ENCODE peak calls at places on chromosome 15, in ten cellular contexts. E is AG04450, O is stomach, M is osteoblast, J is Panc1, N is neural progenitor cell, F is GM23338, V is pancreas, P is cardiac muscle cell, L is suprapubic skin. Z is an unnamed sample. For H3K27me3, the result is how much of the 10 kb centered on the place peaks cover.

GRCh38 chr15:57537072-57537471 is 54.6 kb upstream of the MYZAP start:
- DNase-seq in O (peak), E (no peak), N (peak), J (no peak), M (peak), P (peak), F (peak), V (peak), L (no peak), Z (peak)

GRCh38 chr15:88256261-88257230 is at the start of gene NTRK3:
- DNase-seq in L (no peak), M (peak), E (no peak), N (peak), O (no peak), F (peak), P (peak), V (no peak), J (no peak), Z (no peak)

GRCh38 chr15:65942436-65942835 is 73.1 kb downstream of the RAB11A start:
- DNase-seq in V (no peak), O (no peak), N (peak), E (no peak), P (no peak), L (no peak), J (no peak), F (no peak), M (no peak), Z (no peak)

GRCh38 chr15:85964471-85964870 is 115.2 kb upstream of the AGBL1 start:
- DNase-seq in M (no peak), V (no peak), L (no peak), P (no peak), F (no peak), N (no peak), J (no peak), O (no peak), E (no peak), Z (no peak)

GRCh38 chr15:80752204-80752603 is 27.0 kb upstream of the CEMIP start:
- DNase-seq in E (no peak), M (no peak), N (no peak), V (no peak), L (no peak), J (no peak), O (no peak), F (no peak), P (no peak), Z (no peak)

GRCh38 chr15:94070341-94071275 is 160.8 kb upstream of the MCTP2 start:
- DNase-seq in F (peak), E (no peak), M (no peak), L (no peak), N (peak), J (no peak), P (no peak), V (no peak), O (peak), Z (peak)

GRCh38 chr15:100947760-100948429 is 28.7 kb downstream of the LRRK1 start:
- DNase-seq in F (peak), L (no peak), M (no peak), E (no peak), P (no peak), V (no peak), J (no peak), O (no peak), N (no peak), Z (no peak)

GRCh38 chr15:32642667-32643425 is 1.3 kb downstream of the SCG5 start:
- DNase-seq in L (no peak), J (no peak), V (no peak), P (no peak), E (no peak), O (no peak), F (peak), N (no peak), M (peak), Z (no peak)

GRCh38 chr15:60580650-60581415 is 101.9 kb upstream of the ICE2 start:
- DNase-seq in J (no peak), O (no peak), P (no peak), L (no peak), F (peak), V (no peak), E (no peak), N (no peak), M (no peak), Z (no peak)

GRCh38 chr15:67241132-67241855 is 13.2 kb downstream of the AAGAB start:
- DNase-seq in O (no peak), L (no peak), V (no peak), N (peak), M (no peak), J (no peak), P (no peak), E (no peak), F (peak), Z (no peak)

GRCh38 chr15:98517051-98517450 is 131.3 kb upstream of the IGF1R start:
- DNase-seq in L (no peak), F (no peak), O (no peak), M (no peak), J (no peak), P (no peak), N (no peak), V (no peak), E (no peak), Z (no peak)

GRCh38 chr15:98515186-98515585 is 133.2 kb upstream of the IGF1R start:
- DNase-seq in E (no peak), P (no peak), O (no peak), M (no peak), L (no peak), V (no peak), F (no peak), J (no peak), N (no peak), Z (no peak)

GRCh38 chr15:98513428-98513991 is 134.8 kb upstream of the IGF1R start:
- DNase-seq in N (no peak), O (no peak), P (no peak), L (no peak), M (no peak), E (no peak), V (no peak), F (no peak), J (no peak), Z (no peak)

GRCh38 chr15:98518823-98519561 is 129.3 kb upstream of the IGF1R start:
- DNase-seq in J (peak), P (peak), M (peak), L (no peak), N (peak), F (peak), E (peak), V (peak), O (peak), Z (peak)

DNA sequence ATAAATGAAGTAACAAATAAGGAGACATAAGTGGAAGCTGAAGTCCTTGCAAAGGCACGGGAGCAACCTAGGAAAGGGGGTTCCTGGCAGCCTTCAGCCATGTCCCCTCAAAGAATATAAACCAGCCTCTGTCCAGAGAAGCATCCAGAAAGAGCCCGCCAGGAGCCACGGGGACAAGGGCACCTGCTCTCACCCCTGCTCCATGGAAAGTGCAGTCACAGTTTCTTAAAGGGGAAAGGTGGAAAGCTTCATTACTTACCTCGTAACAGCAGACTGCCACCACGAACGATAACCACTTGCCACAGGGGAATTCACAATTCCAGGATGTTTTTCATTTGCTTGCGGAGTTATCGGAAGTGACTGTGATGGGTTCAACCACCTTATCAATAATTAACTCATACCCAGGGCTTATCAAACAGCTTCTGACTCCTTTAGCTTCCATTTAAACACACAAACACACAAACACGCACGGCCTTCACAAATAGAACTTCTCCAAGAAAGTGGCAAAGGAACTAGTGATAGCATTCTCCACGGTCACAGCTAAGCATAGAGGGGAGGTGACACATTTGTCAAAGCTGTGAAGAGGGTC is 134.2 kb upstream of the IGF1R start:
- DNase-seq in L (no peak), N (no peak), F (no peak), E (no peak), J (no peak), M (no peak), P (no peak), O (no peak), V (no peak), Z (no peak)
- H3K4me3 ChIP-seq in L (no peak), N (no peak), F (no peak), E (no peak), J (no peak), M (no peak), P (no peak), O (no peak), V (peak), Z (no peak)

GRCh38 chr15:40436116-40436891 is 4.4 kb upstream of the BAHD1 start:
- DNase-seq in E (no peak), N (peak), F (peak), L (no peak), O (no peak), J (no peak), M (peak), V (peak), P (no peak), Z (no peak)

GRCh38 chr15:40435331-40436089 is 5.2 kb upstream of the BAHD1 start:
- DNase-seq in M (no peak), F (no peak), E (no peak), J (no peak), O (no peak), N (no peak), L (no peak), P (no peak), V (no peak), Z (no peak)

GRCh38 chr15:40438712-40439111 is 2.0 kb upstream of the BAHD1 start:
- DNase-seq in J (no peak), L (no peak), N (no peak), V (peak), M (peak), E (no peak), P (no peak), F (no peak), O (peak), Z (no peak)

GRCh38 chr15:40437754-40438687 is 2.7 kb upstream of the BAHD1 start:
- DNase-seq in J (no peak), F (peak), E (no peak), L (no peak), M (peak), V (no peak), P (no peak), N (no peak), O (no peak), Z (no peak)

DNA sequence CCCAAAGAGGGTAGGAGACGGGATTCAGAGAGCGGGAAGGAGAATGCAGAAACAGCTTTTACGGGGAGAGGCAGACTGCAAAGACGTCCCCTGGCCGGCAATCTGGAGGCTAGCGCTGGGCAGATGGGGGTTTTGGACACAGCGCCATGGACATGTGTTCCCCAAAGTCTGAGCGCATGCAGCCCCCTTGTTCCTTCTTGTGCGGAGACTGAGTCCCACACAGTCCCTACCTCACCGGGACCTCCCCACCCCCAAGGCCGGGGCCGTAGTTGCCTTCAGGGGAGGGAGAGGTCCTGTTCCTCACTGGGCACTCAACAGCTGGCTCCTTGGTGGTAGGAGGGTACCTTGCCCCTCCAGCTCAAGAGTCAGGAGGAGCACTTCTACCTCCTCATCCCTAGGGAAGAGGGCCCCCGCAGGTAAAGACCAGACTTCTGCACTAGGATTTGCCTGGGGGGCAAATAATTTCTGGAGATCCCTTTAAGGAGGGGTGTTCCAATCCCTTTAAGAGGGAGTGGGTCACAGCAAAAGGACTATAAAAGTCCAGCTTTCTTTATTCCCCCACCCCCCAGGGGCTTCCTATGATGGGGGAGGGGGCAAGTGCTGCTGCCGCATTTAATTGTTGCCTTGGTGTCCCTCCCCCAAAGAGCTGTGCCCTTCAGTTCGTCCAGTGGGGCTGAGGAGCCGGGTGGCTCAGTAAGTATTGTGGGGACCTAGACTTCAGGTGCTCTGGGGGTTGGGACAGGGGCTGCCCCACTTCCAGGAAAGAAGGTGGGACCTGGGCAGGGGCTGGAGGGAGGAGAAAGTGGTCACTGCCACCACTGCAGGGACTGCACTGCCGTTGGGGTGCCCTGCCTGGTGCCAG is 3.6 kb upstream of the BAHD1 start:
- DNase-seq in J (no peak), F (peak), M (peak), P (no peak), E (no peak), N (peak), L (no peak), O (no peak), V (no peak), Z (no peak)
- H3K27me3 ChIP-seq in J (under half), F (under half), M (half or more), P (under half), E (half or more), N (half or more), L (under half), O (under half), V (under half), Z (half or more)

GRCh38 chr15:41923424-41923999 is 29.7 kb upstream of the SPTBN5 start:
- DNase-seq in F (no peak), V (no peak), L (no peak), P (no peak), O (no peak), J (no peak), E (no peak), M (no peak), N (no peak), Z (no peak)
- TF ChIP-seq CTCF in F (no peak), V (no peak), L (no peak), P (no peak), O (no peak), J (no peak), E (no peak), M (no peak), N (no peak), Z (no peak)

DNA sequence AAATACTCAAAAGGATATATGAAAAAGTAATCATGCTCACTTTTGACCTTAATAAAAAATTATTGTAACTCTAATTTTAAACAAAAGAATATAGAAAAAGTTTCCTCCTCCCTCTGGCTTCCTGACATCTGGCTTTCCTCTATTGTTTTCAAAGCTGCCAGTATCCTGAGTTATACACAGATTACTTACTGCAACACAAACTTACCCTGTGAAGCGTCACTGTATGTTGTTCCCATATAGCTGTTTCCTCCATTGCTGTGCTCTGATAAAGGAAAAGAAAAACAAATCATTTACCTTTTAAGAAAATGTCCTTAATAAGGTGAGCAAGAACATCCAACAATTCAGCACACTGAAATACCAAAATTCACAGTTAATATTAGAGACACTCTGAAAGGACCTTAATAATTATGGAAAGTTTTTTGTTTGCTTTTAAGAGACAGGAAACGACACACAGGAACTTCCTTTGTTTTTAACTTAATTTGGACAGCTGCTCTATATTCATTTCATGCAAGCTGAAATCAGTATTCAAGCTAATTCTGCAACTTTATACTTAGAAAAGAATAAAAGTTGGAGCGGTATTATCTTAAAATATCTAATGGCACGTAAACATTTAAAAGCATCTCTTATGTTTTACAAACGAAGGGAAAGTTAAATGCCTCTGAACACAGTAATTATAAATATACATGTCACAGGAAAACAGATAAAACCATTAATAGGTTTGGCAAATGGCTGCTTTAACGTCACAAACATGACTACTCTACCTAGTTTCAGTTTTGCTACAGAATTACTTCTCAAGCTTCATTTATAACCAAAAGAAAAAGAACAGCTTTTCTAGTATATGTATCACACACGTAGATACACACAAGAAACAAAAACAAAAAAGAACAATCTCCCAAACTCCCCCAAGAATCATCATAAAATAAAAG is 21.6 kb downstream of the TJP1 start:
- DNase-seq in P (peak), O (no peak), L (no peak), M (peak), E (no peak), V (no peak), N (no peak), F (no peak), J (no peak), Z (no peak)
- H3K4me3 ChIP-seq in P (no peak), O (no peak), L (no peak), M (no peak), E (no peak), V (no peak), N (no peak), F (no peak), J (no peak), Z (no peak)

DNA sequence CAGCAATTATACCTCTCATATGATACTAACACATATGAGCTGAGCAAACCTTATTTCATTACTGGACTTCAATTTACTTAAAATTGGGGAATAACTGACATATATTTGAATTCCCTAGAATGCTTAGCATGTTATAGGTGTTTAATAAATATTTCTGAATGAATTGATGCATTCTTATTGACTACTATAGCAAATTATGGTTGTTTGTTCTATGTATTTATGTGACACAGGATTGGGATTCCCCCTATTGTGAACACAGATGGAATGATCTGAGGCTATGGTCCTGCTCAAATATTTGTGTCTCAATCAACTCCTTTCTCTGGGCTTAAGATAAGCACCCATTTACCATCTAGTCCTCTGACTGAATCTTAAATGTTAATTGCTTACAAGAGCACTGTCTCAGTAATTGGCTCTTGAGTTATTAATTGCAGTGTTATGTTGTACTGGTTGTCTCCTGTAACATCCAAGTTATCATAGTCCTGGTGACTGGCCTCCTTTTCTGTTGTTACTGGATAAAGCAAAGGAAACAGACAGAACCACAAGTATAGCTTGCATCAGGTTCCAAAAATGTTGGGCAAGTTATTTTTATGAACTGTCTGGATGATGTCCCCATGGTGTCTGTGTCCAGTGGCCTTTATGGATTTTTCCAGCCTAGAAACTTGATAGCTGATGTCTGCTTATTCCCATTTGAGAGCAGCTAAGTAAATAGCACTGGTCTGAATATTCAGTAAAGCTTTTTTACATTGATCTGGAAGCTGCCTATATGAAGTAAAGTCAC is 2.3 kb upstream of the UACA start:
- DNase-seq in F (no peak), N (no peak), O (no peak), V (no peak), J (no peak), L (no peak), M (peak), E (no peak), P (no peak), Z (no peak)
- H3K27me3 ChIP-seq in F (under half), N (under half), O (under half), V (under half), J (under half), L (under half), M (under half), E (under half), P (under half), Z (under half)

Z was measured in kidney epithelial cell.